ENCODE peak calls at places on chromosomes 7 and 10, in ten cellular contexts. One of them, this sample, is unnamed.
A peak's percentile ranks its signal among the peaks of the same experiment; 100 is the strongest.

GRCh38 chr7:132117181-132117580 is 459.1 kb downstream of the PLXNA4 start:
- DNase-seq in CD8-positive, alpha-beta T cell: no peak
- DNase-seq in T-helper 9 cell: no peak
- DNase-seq in ELR: peak; percentile 91
- DNase-seq in C1 segment of cervical spinal cord: no peak
- DNase-seq in neural progenitor cell: no peak
- DNase-seq in CD4-positive, alpha-beta T cell: no peak
- DNase-seq in activated CD4-positive, alpha-beta T cell treated with anti-CD3 and anti-CD28 coated beads for 24 hours: no peak
- DNase-seq in spleen: no peak
- DNase-seq in CD4-positive, alpha-beta memory T cell: no peak
- DNase-seq in this sample: peak; percentile 68

GRCh38 chr10:77452952-77453564 is 184.6 kb downstream of the KCNMA1 start:
- DNase-seq in CD8-positive, alpha-beta T cell: no peak
- DNase-seq in CD4-positive, alpha-beta memory T cell: no peak
- DNase-seq in T-helper 9 cell: no peak
- DNase-seq in ELR: no peak
- DNase-seq in CD4-positive, alpha-beta T cell: no peak
- DNase-seq in C1 segment of cervical spinal cord: no peak
- DNase-seq in activated CD4-positive, alpha-beta T cell treated with anti-CD3 and anti-CD28 coated beads for 24 hours: no peak
- DNase-seq in spleen: no peak
- DNase-seq in neural progenitor cell: no peak
- DNase-seq in this sample: no peak

GRCh38 chr7:30841025-30841735 is 70.0 kb downstream of the MINDY4 start:
- DNase-seq in CD8-positive, alpha-beta T cell: no peak
- DNase-seq in CD4-positive, alpha-beta memory T cell: no peak
- DNase-seq in activated CD4-positive, alpha-beta T cell treated with anti-CD3 and anti-CD28 coated beads for 24 hours: no peak
- DNase-seq in CD4-positive, alpha-beta T cell: no peak
- DNase-seq in C1 segment of cervical spinal cord: no peak
- DNase-seq in ELR: no peak
- DNase-seq in T-helper 9 cell: no peak
- DNase-seq in spleen: no peak
- DNase-seq in neural progenitor cell: no peak
- DNase-seq in this sample: no peak

GRCh38 chr10:72009430-72010081 is 45.4 kb downstream of the CHST3 start:
- DNase-seq in activated CD4-positive, alpha-beta T cell treated with anti-CD3 and anti-CD28 coated beads for 24 hours: no peak
- DNase-seq in CD4-positive, alpha-beta T cell: no peak
- DNase-seq in CD8-positive, alpha-beta T cell: no peak
- DNase-seq in CD4-positive, alpha-beta memory T cell: no peak
- DNase-seq in spleen: peak; percentile 82
- DNase-seq in C1 segment of cervical spinal cord: peak; percentile 92
- DNase-seq in neural progenitor cell: peak; percentile 57
- DNase-seq in T-helper 9 cell: no peak
- DNase-seq in ELR: peak; percentile 91
- DNase-seq in this sample: no peak

GRCh38 chr7:113086431-113086888 is at the start of gene GPR85:
- DNase-seq in neural progenitor cell: peak; percentile 95
- DNase-seq in CD4-positive, alpha-beta T cell: peak; percentile 17
- DNase-seq in T-helper 9 cell: no peak
- DNase-seq in spleen: peak; percentile 82
- DNase-seq in CD4-positive, alpha-beta memory T cell: peak; percentile 26
- DNase-seq in CD8-positive, alpha-beta T cell: peak; percentile 16
- DNase-seq in activated CD4-positive, alpha-beta T cell treated with anti-CD3 and anti-CD28 coated beads for 24 hours: no peak
- DNase-seq in ELR: peak; percentile 81
- DNase-seq in C1 segment of cervical spinal cord: peak; percentile 30
- DNase-seq in this sample: peak; percentile 87

GRCh38 chr10:105468769-105469168 is 827.7 kb downstream of the SORCS3 start:
- DNase-seq in CD4-positive, alpha-beta T cell: no peak
- DNase-seq in T-helper 9 cell: no peak
- DNase-seq in activated CD4-positive, alpha-beta T cell treated with anti-CD3 and anti-CD28 coated beads for 24 hours: no peak
- DNase-seq in ELR: no peak
- DNase-seq in C1 segment of cervical spinal cord: no peak
- DNase-seq in CD8-positive, alpha-beta T cell: no peak
- DNase-seq in CD4-positive, alpha-beta memory T cell: no peak
- DNase-seq in spleen: no peak
- DNase-seq in neural progenitor cell: no peak
- DNase-seq in this sample: no peak

GRCh38 chr10:78830062-78830974 is 238.4 kb upstream of the ZMIZ1 start:
- DNase-seq in spleen: no peak
- DNase-seq in C1 segment of cervical spinal cord: no peak
- DNase-seq in CD4-positive, alpha-beta T cell: no peak
- DNase-seq in activated CD4-positive, alpha-beta T cell treated with anti-CD3 and anti-CD28 coated beads for 24 hours: no peak
- DNase-seq in CD4-positive, alpha-beta memory T cell: no peak
- DNase-seq in neural progenitor cell: no peak
- DNase-seq in CD8-positive, alpha-beta T cell: no peak
- DNase-seq in T-helper 9 cell: no peak
- DNase-seq in ELR: peak; percentile 63
- DNase-seq in this sample: no peak

GRCh38 chr7:155188821-155189599 is 108.7 kb upstream of the INSIG1 start:
- DNase-seq in CD4-positive, alpha-beta memory T cell: no peak
- DNase-seq in activated CD4-positive, alpha-beta T cell treated with anti-CD3 and anti-CD28 coated beads for 24 hours: no peak
- DNase-seq in neural progenitor cell: no peak
- DNase-seq in C1 segment of cervical spinal cord: no peak
- DNase-seq in T-helper 9 cell: no peak
- DNase-seq in ELR: peak; percentile 40
- DNase-seq in CD8-positive, alpha-beta T cell: no peak
- DNase-seq in spleen: no peak
- DNase-seq in CD4-positive, alpha-beta T cell: no peak
- DNase-seq in this sample: no peak

GRCh38 chr7:123643495-123644428 is 11.9 kb upstream of the LMOD2 start:
- DNase-seq in neural progenitor cell: peak; percentile 83
- DNase-seq in CD4-positive, alpha-beta memory T cell: no peak
- DNase-seq in ELR: peak; percentile 62
- DNase-seq in spleen: no peak
- DNase-seq in C1 segment of cervical spinal cord: no peak
- DNase-seq in activated CD4-positive, alpha-beta T cell treated with anti-CD3 and anti-CD28 coated beads for 24 hours: no peak
- DNase-seq in CD4-positive, alpha-beta T cell: no peak
- DNase-seq in T-helper 9 cell: no peak
- DNase-seq in CD8-positive, alpha-beta T cell: no peak
- DNase-seq in this sample: peak; percentile 24

GRCh38 chr7:73822319-73823173 is 8.2 kb upstream of the CLDN4 start:
- DNase-seq in CD4-positive, alpha-beta memory T cell: no peak
- DNase-seq in T-helper 9 cell: no peak
- DNase-seq in neural progenitor cell: peak; percentile 51
- DNase-seq in ELR: peak; percentile 100
- DNase-seq in spleen: peak; percentile 56
- DNase-seq in CD4-positive, alpha-beta T cell: no peak
- DNase-seq in CD8-positive, alpha-beta T cell: no peak
- DNase-seq in activated CD4-positive, alpha-beta T cell treated with anti-CD3 and anti-CD28 coated beads for 24 hours: no peak
- DNase-seq in C1 segment of cervical spinal cord: no peak
- DNase-seq in this sample: peak; percentile 99

GRCh38 chr10:44118500-44118899 is 266.4 kb downstream of the CXCL12 start:
- DNase-seq in ELR: no peak
- DNase-seq in spleen: no peak
- DNase-seq in CD4-positive, alpha-beta memory T cell: no peak
- DNase-seq in neural progenitor cell: no peak
- DNase-seq in C1 segment of cervical spinal cord: no peak
- DNase-seq in CD4-positive, alpha-beta T cell: no peak
- DNase-seq in T-helper 9 cell: no peak
- DNase-seq in CD8-positive, alpha-beta T cell: no peak
- DNase-seq in activated CD4-positive, alpha-beta T cell treated with anti-CD3 and anti-CD28 coated beads for 24 hours: no peak
- DNase-seq in this sample: no peak

GRCh38 chr7:3655635-3656034 is 354.6 kb downstream of the SDK1 start:
- DNase-seq in neural progenitor cell: no peak
- DNase-seq in ELR: no peak
- DNase-seq in C1 segment of cervical spinal cord: no peak
- DNase-seq in spleen: no peak
- DNase-seq in CD8-positive, alpha-beta T cell: no peak
- DNase-seq in CD4-positive, alpha-beta memory T cell: no peak
- DNase-seq in CD4-positive, alpha-beta T cell: no peak
- DNase-seq in T-helper 9 cell: no peak
- DNase-seq in activated CD4-positive, alpha-beta T cell treated with anti-CD3 and anti-CD28 coated beads for 24 hours: no peak
- DNase-seq in this sample: no peak

GRCh38 chr10:26378763-26379361 is 59.3 kb upstream of the APBB1IP start:
- DNase-seq in ELR: no peak
- DNase-seq in activated CD4-positive, alpha-beta T cell treated with anti-CD3 and anti-CD28 coated beads for 24 hours: no peak
- DNase-seq in neural progenitor cell: no peak
- DNase-seq in T-helper 9 cell: no peak
- DNase-seq in CD8-positive, alpha-beta T cell: no peak
- DNase-seq in CD4-positive, alpha-beta memory T cell: no peak
- DNase-seq in spleen: no peak
- DNase-seq in C1 segment of cervical spinal cord: no peak
- DNase-seq in CD4-positive, alpha-beta T cell: no peak
- DNase-seq in this sample: no peak

GRCh38 chr10:88194041-88194887 is 330.8 kb downstream of the PTEN start:
- DNase-seq in spleen: no peak
- DNase-seq in activated CD4-positive, alpha-beta T cell treated with anti-CD3 and anti-CD28 coated beads for 24 hours: no peak
- DNase-seq in CD4-positive, alpha-beta memory T cell: peak; percentile 75
- DNase-seq in CD8-positive, alpha-beta T cell: peak; percentile 46
- DNase-seq in ELR: peak; percentile 81
- DNase-seq in T-helper 9 cell: peak; percentile 25
- DNase-seq in CD4-positive, alpha-beta T cell: peak; percentile 55
- DNase-seq in neural progenitor cell: no peak
- DNase-seq in C1 segment of cervical spinal cord: no peak
- DNase-seq in this sample: no peak

GRCh38 chr10:107546986-107547385 is 382.5 kb upstream of the SORCS1 start:
- DNase-seq in CD8-positive, alpha-beta T cell: no peak
- DNase-seq in ELR: no peak
- DNase-seq in neural progenitor cell: no peak
- DNase-seq in T-helper 9 cell: no peak
- DNase-seq in C1 segment of cervical spinal cord: no peak
- DNase-seq in spleen: no peak
- DNase-seq in activated CD4-positive, alpha-beta T cell treated with anti-CD3 and anti-CD28 coated beads for 24 hours: no peak
- DNase-seq in CD4-positive, alpha-beta memory T cell: no peak
- DNase-seq in CD4-positive, alpha-beta T cell: no peak
- DNase-seq in this sample: no peak

GRCh38 chr7:479948-480499 is 39.6 kb downstream of the PDGFA start:
- DNase-seq in ELR: no peak
- DNase-seq in neural progenitor cell: no peak
- DNase-seq in CD4-positive, alpha-beta memory T cell: no peak
- DNase-seq in CD4-positive, alpha-beta T cell: no peak
- DNase-seq in activated CD4-positive, alpha-beta T cell treated with anti-CD3 and anti-CD28 coated beads for 24 hours: no peak
- DNase-seq in C1 segment of cervical spinal cord: no peak
- DNase-seq in CD8-positive, alpha-beta T cell: no peak
- DNase-seq in T-helper 9 cell: no peak
- DNase-seq in spleen: peak; percentile 56
- DNase-seq in this sample: no peak

GRCh38 chr7:98217623-98218582 is 6.7 kb downstream of the BHLHA15 start:
- DNase-seq in CD4-positive, alpha-beta T cell: no peak
- DNase-seq in CD4-positive, alpha-beta memory T cell: no peak
- DNase-seq in activated CD4-positive, alpha-beta T cell treated with anti-CD3 and anti-CD28 coated beads for 24 hours: no peak
- DNase-seq in CD8-positive, alpha-beta T cell: no peak
- DNase-seq in neural progenitor cell: peak; percentile 75
- DNase-seq in ELR: no peak
- DNase-seq in spleen: peak; percentile 78
- DNase-seq in T-helper 9 cell: no peak
- DNase-seq in C1 segment of cervical spinal cord: peak; percentile 67
- DNase-seq in this sample: no peak

GRCh38 chr10:2282194-2282593 is 544.9 kb upstream of the ADARB2 start:
- DNase-seq in activated CD4-positive, alpha-beta T cell treated with anti-CD3 and anti-CD28 coated beads for 24 hours: no peak
- DNase-seq in CD4-positive, alpha-beta T cell: no peak
- DNase-seq in T-helper 9 cell: no peak
- DNase-seq in spleen: no peak
- DNase-seq in neural progenitor cell: peak; percentile 9
- DNase-seq in CD8-positive, alpha-beta T cell: no peak
- DNase-seq in C1 segment of cervical spinal cord: no peak
- DNase-seq in ELR: no peak
- DNase-seq in CD4-positive, alpha-beta memory T cell: no peak
- DNase-seq in this sample: no peak